ENCODE peak calls at places on chromosomes 1 and 21, in six cellular contexts. One of them, this sample, is unnamed.
A peak's percentile ranks its signal among the peaks of the same experiment; 100 is the strongest.

GRCh38 chr1:150507912-150508864 is at the start of gene ECM1:
- DNase-seq in naive thymus-derived CD4-positive, alpha-beta T cell: no peak
- DNase-seq in heart right ventricle: peak; percentile 79
- DNase-seq in gastrocnemius medialis: peak; percentile 44
- DNase-seq in GM23248: peak; percentile 92
- DNase-seq in cardiac muscle cell: peak; percentile 78
- DNase-seq in this sample: no peak

GRCh38 chr1:83822206-83822605 is 176.7 kb downstream of the TTLL7 start:
- DNase-seq in naive thymus-derived CD4-positive, alpha-beta T cell: no peak
- DNase-seq in heart right ventricle: no peak
- DNase-seq in gastrocnemius medialis: no peak
- DNase-seq in GM23248: peak; percentile 57
- DNase-seq in cardiac muscle cell: no peak
- DNase-seq in this sample: no peak

GRCh38 chr1:5637171-5637570 is 355.1 kb downstream of the NPHP4 start:
- DNase-seq in naive thymus-derived CD4-positive, alpha-beta T cell: no peak
- DNase-seq in heart right ventricle: no peak
- DNase-seq in gastrocnemius medialis: no peak
- DNase-seq in GM23248: peak; percentile 9
- DNase-seq in cardiac muscle cell: no peak
- DNase-seq in this sample: peak; percentile 22

GRCh38 chr1:41362749-41363631 is 1.8 kb downstream of the FOXO6 start:
- DNase-seq in naive thymus-derived CD4-positive, alpha-beta T cell: no peak
- DNase-seq in heart right ventricle: no peak
- DNase-seq in gastrocnemius medialis: no peak
- DNase-seq in GM23248: no peak
- DNase-seq in cardiac muscle cell: no peak
- DNase-seq in this sample: no peak

GRCh38 chr21:46619846-46620245 is 15.0 kb upstream of the S100B start:
- DNase-seq in naive thymus-derived CD4-positive, alpha-beta T cell: no peak
- DNase-seq in heart right ventricle: no peak
- DNase-seq in gastrocnemius medialis: no peak
- DNase-seq in GM23248: peak; percentile 14
- DNase-seq in cardiac muscle cell: peak; percentile 28
- DNase-seq in this sample: no peak

GRCh38 chr21:34754690-34755647 is 86.2 kb downstream of the CLIC6 start:
- DNase-seq in naive thymus-derived CD4-positive, alpha-beta T cell: no peak
- DNase-seq in heart right ventricle: no peak
- DNase-seq in gastrocnemius medialis: no peak
- DNase-seq in GM23248: no peak
- DNase-seq in cardiac muscle cell: no peak
- DNase-seq in this sample: no peak

GRCh38 chr1:24261977-24262376 is 57.2 kb upstream of the GRHL3 start:
- DNase-seq in naive thymus-derived CD4-positive, alpha-beta T cell: no peak
- DNase-seq in heart right ventricle: no peak
- DNase-seq in gastrocnemius medialis: no peak
- DNase-seq in GM23248: no peak
- DNase-seq in cardiac muscle cell: no peak
- DNase-seq in this sample: no peak

GRCh38 chr1:52007228-52008073 is 17.0 kb upstream of the RAB3B start:
- DNase-seq in naive thymus-derived CD4-positive, alpha-beta T cell: no peak
- DNase-seq in heart right ventricle: no peak
- DNase-seq in gastrocnemius medialis: no peak
- DNase-seq in GM23248: peak; percentile 8
- DNase-seq in cardiac muscle cell: no peak
- DNase-seq in this sample: no peak

GRCh38 chr1:209552406-209553264 is 30.9 kb upstream of the CAMK1G start:
- DNase-seq in naive thymus-derived CD4-positive, alpha-beta T cell: no peak
- DNase-seq in heart right ventricle: no peak
- DNase-seq in gastrocnemius medialis: no peak
- DNase-seq in GM23248: no peak
- DNase-seq in cardiac muscle cell: no peak
- DNase-seq in this sample: no peak

GRCh38 chr1:832136-832535 is 91.6 kb upstream of the SAMD11 start:
- DNase-seq in naive thymus-derived CD4-positive, alpha-beta T cell: no peak
- DNase-seq in heart right ventricle: no peak
- DNase-seq in gastrocnemius medialis: no peak
- DNase-seq in GM23248: no peak
- DNase-seq in cardiac muscle cell: no peak
- DNase-seq in this sample: no peak

GRCh38 chr1:214727274-214727673 is 124.3 kb downstream of the CENPF start:
- DNase-seq in naive thymus-derived CD4-positive, alpha-beta T cell: no peak
- DNase-seq in heart right ventricle: no peak
- DNase-seq in gastrocnemius medialis: no peak
- DNase-seq in GM23248: no peak
- DNase-seq in cardiac muscle cell: no peak
- DNase-seq in this sample: no peak

GRCh38 chr1:201391651-201392511 is 7.2 kb downstream of the LAD1 start:
- DNase-seq in naive thymus-derived CD4-positive, alpha-beta T cell: no peak
- DNase-seq in heart right ventricle: no peak
- DNase-seq in gastrocnemius medialis: no peak
- DNase-seq in GM23248: no peak
- DNase-seq in cardiac muscle cell: no peak
- DNase-seq in this sample: no peak

GRCh38 chr1:235060607-235061470 is 67.8 kb downstream of the TOMM20 start:
- DNase-seq in naive thymus-derived CD4-positive, alpha-beta T cell: no peak
- DNase-seq in heart right ventricle: no peak
- DNase-seq in gastrocnemius medialis: no peak
- DNase-seq in GM23248: peak; percentile 64
- DNase-seq in cardiac muscle cell: peak; percentile 43
- DNase-seq in this sample: no peak

GRCh38 chr1:205137901-205138300 is 16.1 kb upstream of the RBBP5 start:
- DNase-seq in naive thymus-derived CD4-positive, alpha-beta T cell: no peak
- DNase-seq in heart right ventricle: no peak
- DNase-seq in gastrocnemius medialis: no peak
- DNase-seq in GM23248: no peak
- DNase-seq in cardiac muscle cell: no peak
- DNase-seq in this sample: no peak

GRCh38 chr1:116359060-116359830 is 13.8 kb upstream of the ATP1A1 start:
- DNase-seq in naive thymus-derived CD4-positive, alpha-beta T cell: no peak
- DNase-seq in heart right ventricle: no peak
- DNase-seq in gastrocnemius medialis: no peak
- DNase-seq in GM23248: peak; percentile 27
- DNase-seq in cardiac muscle cell: peak; percentile 64
- DNase-seq in this sample: no peak

GRCh38 chr1:209783338-209783737 is 1.0 kb downstream of the C1orf74 start:
- DNase-seq in naive thymus-derived CD4-positive, alpha-beta T cell: no peak
- DNase-seq in heart right ventricle: no peak
- DNase-seq in gastrocnemius medialis: no peak
- DNase-seq in GM23248: no peak
- DNase-seq in cardiac muscle cell: no peak
- DNase-seq in this sample: no peak

GRCh38 chr1:21271550-21271949 is 18.7 kb downstream of the ECE1 start:
- DNase-seq in naive thymus-derived CD4-positive, alpha-beta T cell: no peak
- DNase-seq in heart right ventricle: no peak
- DNase-seq in gastrocnemius medialis: no peak
- DNase-seq in GM23248: no peak
- DNase-seq in cardiac muscle cell: no peak
- DNase-seq in this sample: no peak

GRCh38 chr1:8653878-8654277 is 163.6 kb downstream of the RERE start:
- DNase-seq in naive thymus-derived CD4-positive, alpha-beta T cell: no peak
- DNase-seq in heart right ventricle: no peak
- DNase-seq in gastrocnemius medialis: no peak
- DNase-seq in GM23248: no peak
- DNase-seq in cardiac muscle cell: no peak
- DNase-seq in this sample: no peak

GRCh38 chr1:8652607-8653046 is 164.8 kb downstream of the RERE start:
- DNase-seq in naive thymus-derived CD4-positive, alpha-beta T cell: no peak
- DNase-seq in heart right ventricle: no peak
- DNase-seq in gastrocnemius medialis: no peak
- DNase-seq in GM23248: no peak
- DNase-seq in cardiac muscle cell: no peak
- DNase-seq in this sample: no peak

GRCh38 chr1:8651236-8651890 is 166.1 kb downstream of the RERE start:
- DNase-seq in naive thymus-derived CD4-positive, alpha-beta T cell: peak; percentile 28
- DNase-seq in heart right ventricle: no peak
- DNase-seq in gastrocnemius medialis: no peak
- DNase-seq in GM23248: no peak
- DNase-seq in cardiac muscle cell: no peak
- DNase-seq in this sample: no peak

GRCh38 chr1:8649875-8650274 is 167.6 kb downstream of the RERE start:
- DNase-seq in naive thymus-derived CD4-positive, alpha-beta T cell: no peak
- DNase-seq in heart right ventricle: no peak
- DNase-seq in gastrocnemius medialis: no peak
- DNase-seq in GM23248: no peak
- DNase-seq in cardiac muscle cell: no peak
- DNase-seq in this sample: no peak

DNA sequence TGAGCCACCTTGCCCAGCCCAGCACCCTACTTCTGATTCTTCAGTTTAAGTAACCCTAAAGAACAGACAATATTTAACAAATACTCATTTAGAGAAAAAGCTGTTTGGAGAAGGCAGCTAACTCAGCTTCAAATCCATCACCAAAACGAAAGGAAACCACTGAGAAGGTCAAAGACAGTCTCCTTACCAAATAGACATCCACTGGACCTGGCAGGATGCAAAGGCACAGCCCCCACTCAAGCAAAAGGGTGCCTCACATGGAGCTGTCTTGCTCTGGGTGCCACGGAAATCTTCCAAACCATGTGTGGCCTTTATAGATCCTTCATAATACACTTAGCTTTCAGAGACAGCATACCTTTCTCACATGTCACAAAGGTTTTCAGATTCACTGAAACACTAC is 165.5 kb downstream of the RERE start:
- DNase-seq in naive thymus-derived CD4-positive, alpha-beta T cell: no peak
- DNase-seq in heart right ventricle: no peak
- DNase-seq in gastrocnemius medialis: no peak
- DNase-seq in GM23248: no peak
- DNase-seq in cardiac muscle cell: no peak
- DNase-seq in this sample: no peak
- H3K4me1 ChIP-seq in naive thymus-derived CD4-positive, alpha-beta T cell: peaks cover 5% of the 10 kb centered on the region
- H3K4me1 ChIP-seq in heart right ventricle: peaks cover 55% of the 10 kb centered on the region
- H3K4me1 ChIP-seq in gastrocnemius medialis: peaks cover 29% of the 10 kb centered on the region
- H3K4me1 ChIP-seq in GM23248: peaks cover 17% of the 10 kb centered on the region
- H3K4me1 ChIP-seq in cardiac muscle cell: peaks cover 9% of the 10 kb centered on the region
- H3K4me1 ChIP-seq in this sample: peaks cover 13% of the 10 kb centered on the region

GRCh38 chr1:44236873-44237272 is 23.6 kb downstream of the DMAP1 start:
- DNase-seq in naive thymus-derived CD4-positive, alpha-beta T cell: no peak
- DNase-seq in heart right ventricle: no peak
- DNase-seq in gastrocnemius medialis: no peak
- DNase-seq in GM23248: no peak
- DNase-seq in cardiac muscle cell: no peak
- DNase-seq in this sample: no peak

GRCh38 chr1:44239961-44240371 is 26.7 kb downstream of the DMAP1 start:
- DNase-seq in naive thymus-derived CD4-positive, alpha-beta T cell: no peak
- DNase-seq in heart right ventricle: peak; percentile 43
- DNase-seq in gastrocnemius medialis: peak; percentile 22
- DNase-seq in GM23248: peak; percentile 8
- DNase-seq in cardiac muscle cell: no peak
- DNase-seq in this sample: no peak

GRCh38 chr1:44238651-44239050 is 25.4 kb downstream of the DMAP1 start:
- DNase-seq in naive thymus-derived CD4-positive, alpha-beta T cell: no peak
- DNase-seq in heart right ventricle: no peak
- DNase-seq in gastrocnemius medialis: no peak
- DNase-seq in GM23248: no peak
- DNase-seq in cardiac muscle cell: no peak
- DNase-seq in this sample: no peak

GRCh38 chr1:44239337-44239960 is 26.2 kb downstream of the DMAP1 start:
- DNase-seq in naive thymus-derived CD4-positive, alpha-beta T cell: no peak
- DNase-seq in heart right ventricle: peak; percentile 31
- DNase-seq in gastrocnemius medialis: no peak
- DNase-seq in GM23248: peak; percentile 52
- DNase-seq in cardiac muscle cell: peak; percentile 46
- DNase-seq in this sample: no peak

DNA sequence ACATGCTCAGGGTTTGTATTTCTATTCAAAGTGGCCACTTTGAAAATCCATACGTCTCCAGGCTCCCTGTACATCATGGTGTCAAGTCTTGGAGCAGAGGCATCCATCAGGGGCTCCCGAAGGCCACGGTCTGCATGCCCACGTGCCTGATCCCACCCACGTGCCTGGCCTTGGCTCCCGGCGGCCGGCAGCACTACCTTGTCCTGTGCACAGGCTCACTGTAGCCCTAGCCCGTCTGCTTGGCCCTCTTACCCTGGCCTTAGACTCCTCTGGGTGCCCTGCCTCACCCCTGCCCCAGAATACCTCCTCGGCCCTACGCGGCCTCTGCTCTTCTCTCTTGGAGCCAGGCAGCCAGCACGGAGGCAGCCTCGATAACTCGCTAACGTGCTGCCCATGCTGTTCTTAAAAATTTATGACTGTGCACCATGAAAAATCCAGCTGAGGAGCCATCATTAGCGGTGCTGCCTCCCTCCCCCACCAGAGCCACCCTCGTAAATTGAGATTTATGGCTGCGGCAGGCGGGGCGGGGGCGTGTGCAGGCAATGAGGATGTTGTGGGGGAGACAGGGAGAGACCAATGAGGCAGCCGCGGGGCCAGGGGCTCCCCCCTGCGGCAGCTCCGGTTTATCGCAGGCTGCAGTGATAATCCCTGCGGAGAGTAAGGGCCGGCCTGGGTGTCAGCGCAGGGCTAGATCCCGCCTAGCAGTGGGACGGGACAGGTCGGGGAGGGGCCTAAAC is 24.6 kb downstream of the DMAP1 start:
- DNase-seq in naive thymus-derived CD4-positive, alpha-beta T cell: peak; percentile 32
- DNase-seq in heart right ventricle: no peak
- DNase-seq in gastrocnemius medialis: no peak
- DNase-seq in GM23248: peak; percentile 23
- DNase-seq in cardiac muscle cell: peak; percentile 36
- DNase-seq in this sample: peak; percentile 26
- H3K27ac ChIP-seq in naive thymus-derived CD4-positive, alpha-beta T cell: no peak overlapping the region
- H3K27ac ChIP-seq in heart right ventricle: no peak overlapping the region
- H3K27ac ChIP-seq in gastrocnemius medialis: peak overlapping the region; percentile 39
- H3K27ac ChIP-seq in GM23248: no peak overlapping the region
- H3K27ac ChIP-seq in cardiac muscle cell: peak overlapping the region; percentile 85
- H3K27ac ChIP-seq in this sample: no peak overlapping the region

GRCh38 chr1:94095744-94096469 is 25.0 kb downstream of the ABCA4 start:
- DNase-seq in naive thymus-derived CD4-positive, alpha-beta T cell: no peak
- DNase-seq in heart right ventricle: peak; percentile 65
- DNase-seq in gastrocnemius medialis: no peak
- DNase-seq in GM23248: peak; percentile 80
- DNase-seq in cardiac muscle cell: peak; percentile 56
- DNase-seq in this sample: no peak
- H3K4me3 ChIP-seq in naive thymus-derived CD4-positive, alpha-beta T cell: no peak overlapping the region
- H3K4me3 ChIP-seq in heart right ventricle: no peak overlapping the region
- H3K4me3 ChIP-seq in gastrocnemius medialis: no peak overlapping the region
- H3K4me3 ChIP-seq in GM23248: no peak overlapping the region
- H3K4me3 ChIP-seq in cardiac muscle cell: no peak overlapping the region
- H3K4me3 ChIP-seq in this sample: no peak overlapping the region

GRCh38 chr21:44910229-44911065 is 10.3 kb downstream of the ITGB2 start:
- DNase-seq in naive thymus-derived CD4-positive, alpha-beta T cell: no peak
- DNase-seq in heart right ventricle: no peak
- DNase-seq in gastrocnemius medialis: no peak
- DNase-seq in GM23248: no peak
- DNase-seq in cardiac muscle cell: no peak
- DNase-seq in this sample: no peak
- H3K4me1 ChIP-seq in naive thymus-derived CD4-positive, alpha-beta T cell: peaks cover 48% of the 10 kb centered on the region
- H3K4me1 ChIP-seq in heart right ventricle: peaks cover 25% of the 10 kb centered on the region
- H3K4me1 ChIP-seq in gastrocnemius medialis: peaks cover 11% of the 10 kb centered on the region
- H3K4me1 ChIP-seq in GM23248: peaks cover 5% of the 10 kb centered on the region
- H3K4me1 ChIP-seq in cardiac muscle cell: peaks cover 16% of the 10 kb centered on the region
- H3K4me1 ChIP-seq in this sample: peaks cover 85% of the 10 kb centered on the region

GRCh38 chr1:42973304-42973703 is 14.6 kb upstream of the SLC2A1 start:
- DNase-seq in naive thymus-derived CD4-positive, alpha-beta T cell: no peak
- DNase-seq in heart right ventricle: peak; percentile 20
- DNase-seq in gastrocnemius medialis: no peak
- DNase-seq in GM23248: peak; percentile 39
- DNase-seq in cardiac muscle cell: no peak
- DNase-seq in this sample: no peak
- H3K27ac ChIP-seq in naive thymus-derived CD4-positive, alpha-beta T cell: no peak overlapping the region
- H3K27ac ChIP-seq in heart right ventricle: no peak overlapping the region
- H3K27ac ChIP-seq in gastrocnemius medialis: no peak overlapping the region
- H3K27ac ChIP-seq in GM23248: no peak overlapping the region
- H3K27ac ChIP-seq in cardiac muscle cell: peak overlapping the region; percentile 76
- H3K27ac ChIP-seq in this sample: no peak overlapping the region

This sample was measured in CD4-positive, alpha-beta memory T cell.